ENCODE peak calls at places on chromosomes 6 and 20, in ten cellular contexts. B is neural crest cell; P is activated naive CD8-positive, alpha-beta T cell treated with anti-CD3 and anti-CD28 coated beads for 36 hours; I is CD4-positive, alpha-beta memory T cell; Y is MCF 10A; G is mucosa of descending colon; O is sciatic nerve; S is sigmoid colon; L is LHCN-M2; X is naive thymus-derived CD8-positive, alpha-beta T cell. R is an unnamed sample.

GRCh38 chr6:158789115-158789917 is 29.9 kb downstream of the EZR start:
- DNase-seq in S (no peak), L (no peak), I (peak), G (no peak), B (no peak), P (no peak), Y (no peak), X (peak), O (no peak), R (no peak)

GRCh38 chr20:34037767-34038166 is 44.1 kb downstream of the RALY start:
- DNase-seq in I (no peak), L (peak), S (no peak), Y (no peak), B (no peak), X (no peak), P (no peak), O (no peak), G (no peak), R (no peak)

GRCh38 chr20:19727251-19727847 is 30.7 kb upstream of the RIN2 start:
- DNase-seq in O (no peak), X (no peak), I (no peak), L (no peak), G (no peak), P (no peak), Y (no peak), S (no peak), B (no peak), R (no peak)

GRCh38 chr20:64116541-64117423 is 9.4 kb upstream of the NPBWR2 start:
- DNase-seq in X (no peak), I (no peak), L (no peak), B (no peak), P (no peak), O (peak), G (no peak), Y (no peak), S (peak), R (peak)

GRCh38 chr20:57435498-57436222 is 44.5 kb downstream of the RBM38 start:
- DNase-seq in L (peak), S (peak), I (peak), O (peak), G (peak), Y (peak), B (no peak), X (peak), P (peak), R (peak)

GRCh38 chr20:54115172-54115854 is 44.9 kb upstream of the BCAS1 start:
- DNase-seq in I (no peak), X (no peak), Y (peak), G (peak), P (no peak), O (no peak), L (peak), S (peak), B (no peak), R (no peak)

GRCh38 chr20:10857362-10858070 is 183.7 kb upstream of the JAG1 start:
- DNase-seq in L (peak), Y (peak), I (no peak), P (no peak), X (no peak), B (no peak), S (no peak), O (peak), G (peak), R (no peak)

GRCh38 chr6:6519028-6519427 is 69.5 kb upstream of the LY86 start:
- DNase-seq in L (no peak), P (no peak), X (peak), G (no peak), Y (no peak), B (no peak), S (no peak), O (no peak), I (no peak), R (no peak)

GRCh38 chr6:32459781-32460424 is 20.2 kb downstream of the HLA-DRA start:
- DNase-seq in X (no peak), L (no peak), O (no peak), I (no peak), B (no peak), S (no peak), G (no peak), P (no peak), Y (no peak), R (no peak)

GRCh38 chr20:13006825-13007224 is 1.9 kb upstream of the SPTLC3 start:
- DNase-seq in G (no peak), B (no peak), P (no peak), Y (peak), O (no peak), S (no peak), X (no peak), L (no peak), I (no peak), R (no peak)

GRCh38 chr6:35710241-35710847 is 21.6 kb upstream of the FKBP5 start:
- DNase-seq in S (peak), P (peak), Y (peak), X (no peak), O (peak), B (no peak), G (no peak), L (no peak), I (no peak), R (no peak)

GRCh38 chr6:169640983-169641382 is 60.8 kb downstream of the WDR27 start:
- DNase-seq in X (no peak), Y (no peak), I (no peak), S (no peak), P (no peak), L (no peak), G (no peak), B (no peak), O (no peak), R (no peak)

GRCh38 chr6:130827247-130828149 is at the start of gene SMLR1:
- DNase-seq in O (no peak), P (no peak), B (no peak), I (no peak), S (no peak), X (no peak), G (no peak), L (no peak), Y (no peak), R (no peak)

GRCh38 chr6:83057705-83058321 is 7.8 kb downstream of the UBE3D start:
- DNase-seq in B (peak), G (peak), Y (peak), I (no peak), P (no peak), X (peak), O (no peak), S (no peak), L (peak), R (no peak)

GRCh38 chr6:42029881-42030280 is 20.4 kb upstream of the TAF8 start:
- DNase-seq in P (no peak), X (no peak), L (no peak), G (no peak), Y (no peak), S (no peak), I (no peak), O (no peak), B (no peak), R (no peak)

GRCh38 chr6:17622144-17622543 is 22.0 kb downstream of the FAM8A1 start:
- DNase-seq in Y (no peak), X (no peak), G (no peak), S (no peak), O (no peak), P (no peak), L (peak), I (no peak), B (no peak), R (no peak)

GRCh38 chr6:31074406-31074805 is 38.0 kb downstream of the C6orf15 start:
- DNase-seq in B (no peak), Y (no peak), P (no peak), S (no peak), I (no peak), O (no peak), G (no peak), X (no peak), L (no peak), R (no peak)

GRCh38 chr6:131250121-131250520 is 114.9 kb downstream of the AKAP7 start:
- DNase-seq in G (peak), S (peak), X (peak), I (no peak), Y (no peak), P (peak), L (peak), O (peak), B (peak), R (peak)

GRCh38 chr20:35729283-35729807 is 12.7 kb downstream of the RBM39 start:
- DNase-seq in L (no peak), S (no peak), B (no peak), X (no peak), Y (no peak), O (no peak), I (no peak), P (no peak), G (no peak), R (no peak)

GRCh38 chr20:56003111-56003800 is 2.1 kb downstream of the CBLN4 start:
- DNase-seq in X (no peak), G (no peak), O (no peak), L (no peak), I (no peak), B (no peak), P (no peak), S (no peak), Y (no peak), R (no peak)

GRCh38 chr6:9623985-9624384 is 790.9 kb downstream of the TFAP2A start:
- DNase-seq in P (no peak), B (no peak), S (no peak), X (no peak), O (no peak), Y (no peak), L (peak), G (no peak), I (no peak), R (no peak)

GRCh38 chr20:20741067-20742045 is 28.9 kb upstream of the RALGAPA2 start:
- DNase-seq in P (no peak), X (no peak), B (no peak), Y (no peak), O (no peak), L (no peak), I (no peak), S (no peak), G (no peak), R (no peak)

GRCh38 chr6:166008441-166009369 is 158.9 kb downstream of the TBXT start:
- DNase-seq in Y (no peak), L (peak), I (no peak), B (peak), O (no peak), P (no peak), X (no peak), G (no peak), S (peak), R (no peak)

GRCh38 chr6:63764318-63764916 is 128.8 kb downstream of the PHF3 start:
- DNase-seq in O (no peak), S (no peak), P (no peak), B (no peak), I (peak), Y (peak), X (no peak), L (peak), G (no peak), R (no peak)

GRCh38 chr6:79042088-79042798 is 35.8 kb downstream of the PHIP start:
- DNase-seq in P (no peak), L (no peak), B (no peak), X (no peak), O (no peak), S (no peak), Y (no peak), G (no peak), I (peak), R (no peak)

GRCh38 chr6:110528051-110528929 is 51.9 kb upstream of the SLC22A16 start:
- DNase-seq in L (peak), Y (peak), P (peak), S (no peak), X (peak), B (peak), O (peak), I (peak), G (no peak), R (peak)

GRCh38 chr6:141667580-141668309 is 465.0 kb upstream of the GJE1 start:
- DNase-seq in S (no peak), O (no peak), P (no peak), L (peak), B (no peak), X (no peak), I (no peak), Y (peak), G (no peak), R (no peak)